ENCODE peak calls at places on chromosomes 6 and 20, in seven cellular contexts. K is neural progenitor cell; H is breast epithelium; G is astrocyte; I is IMR-90; L is nephron progenitor cell; X is CD4-positive, alpha-beta T cell. F is an unnamed sample.

GRCh38 chr6:31467151-31467550 is 30.8 kb upstream of the MICB start:
- DNase-seq in K (peak; percentile 33), H (no peak), G (no peak), I (no peak), L (peak; percentile 25), X (no peak), F (no peak)

GRCh38 chr20:13794667-13795066 is 9.8 kb downstream of the NDUFAF5 start:
- DNase-seq in K (no peak), H (no peak), G (no peak), I (no peak), L (no peak), X (no peak), F (no peak)

GRCh38 chr6:142856857-142857608 is 87.9 kb downstream of the HIVEP2 start:
- DNase-seq in K (no peak), H (no peak), G (no peak), I (no peak), L (no peak), X (no peak), F (no peak)

GRCh38 chr6:139625081-139625939 is 250.9 kb upstream of the CITED2 start:
- DNase-seq in K (no peak), H (no peak), G (no peak), I (no peak), L (no peak), X (no peak), F (no peak)

GRCh38 chr6:62236784-62237183 is 49.2 kb downstream of the KHDRBS2 start:
- DNase-seq in K (no peak), H (no peak), G (no peak), I (no peak), L (no peak), X (no peak), F (no peak)

GRCh38 chr6:79812195-79812594 is 135.2 kb downstream of the ELOVL4 start:
- DNase-seq in K (no peak), H (no peak), G (no peak), I (no peak), L (no peak), X (no peak), F (no peak)

GRCh38 chr6:95593025-95593424 is 15.7 kb downstream of the MANEA start:
- DNase-seq in K (no peak), H (no peak), G (no peak), I (no peak), L (no peak), X (no peak), F (no peak)

GRCh38 chr6:2999005-2999620 is 581 bp upstream of the NQO2 start:
- DNase-seq in K (no peak), H (no peak), G (peak; percentile 53), I (peak; percentile 78), L (no peak), X (no peak), F (peak; percentile 88)

GRCh38 chr6:48061630-48062029 is 49.4 kb downstream of the PTCHD4 start:
- DNase-seq in K (no peak), H (no peak), G (peak; percentile 35), I (peak; percentile 12), L (no peak), X (no peak), F (peak; percentile 22)

GRCh38 chr6:157184202-157185015 is 138.9 kb downstream of the TMEM242 start:
- DNase-seq in K (peak; percentile 80), H (peak; percentile 75), G (peak; percentile 23), I (peak; percentile 56), L (peak; percentile 70), X (peak; percentile 43), F (peak; percentile 71)
- TF ChIP-seq CTCF in K (peak; percentile 99), H (peak; percentile 82), G (peak; percentile 89), I (peak; percentile 89), L (peak; percentile 87), X (peak; percentile 63), F (peak; percentile 98)

GRCh38 chr20:38222923-38223742 is 37.4 kb downstream of the KIAA1755 start:
- DNase-seq in K (no peak), H (no peak), G (no peak), I (no peak), L (no peak), X (no peak), F (no peak)
- TF ChIP-seq CTCF in K (no peak), H (no peak), G (no peak), I (no peak), L (no peak), X (peak; percentile 16), F (no peak)

DNA sequence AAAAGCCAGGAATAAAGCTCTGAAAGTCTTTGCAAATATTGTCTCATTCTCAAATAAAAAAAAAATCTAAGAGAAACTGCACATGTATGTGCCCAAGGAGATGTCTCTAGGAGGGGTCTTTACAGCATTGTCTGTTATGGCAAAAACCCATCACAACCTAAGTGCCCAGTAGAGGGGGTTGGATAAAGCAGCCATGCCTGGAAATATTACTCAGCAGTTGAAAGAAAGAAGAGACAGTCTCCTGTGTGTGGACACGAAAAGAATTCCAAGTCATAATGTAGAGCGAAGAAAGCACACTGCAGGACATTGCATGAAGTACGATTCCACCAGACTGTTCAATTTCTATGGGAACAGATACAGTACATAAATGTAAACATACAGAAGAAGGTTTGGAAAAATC is 7.3 kb upstream of the TGM2 start:
- DNase-seq in K (no peak), H (no peak), G (no peak), I (peak; percentile 59), L (no peak), X (no peak), F (peak; percentile 60)
- TF ChIP-seq CTCF in K (no peak), H (no peak), G (peak; percentile 35), I (peak; percentile 47), L (no peak), X (no peak), F (peak; percentile 56)

DNA sequence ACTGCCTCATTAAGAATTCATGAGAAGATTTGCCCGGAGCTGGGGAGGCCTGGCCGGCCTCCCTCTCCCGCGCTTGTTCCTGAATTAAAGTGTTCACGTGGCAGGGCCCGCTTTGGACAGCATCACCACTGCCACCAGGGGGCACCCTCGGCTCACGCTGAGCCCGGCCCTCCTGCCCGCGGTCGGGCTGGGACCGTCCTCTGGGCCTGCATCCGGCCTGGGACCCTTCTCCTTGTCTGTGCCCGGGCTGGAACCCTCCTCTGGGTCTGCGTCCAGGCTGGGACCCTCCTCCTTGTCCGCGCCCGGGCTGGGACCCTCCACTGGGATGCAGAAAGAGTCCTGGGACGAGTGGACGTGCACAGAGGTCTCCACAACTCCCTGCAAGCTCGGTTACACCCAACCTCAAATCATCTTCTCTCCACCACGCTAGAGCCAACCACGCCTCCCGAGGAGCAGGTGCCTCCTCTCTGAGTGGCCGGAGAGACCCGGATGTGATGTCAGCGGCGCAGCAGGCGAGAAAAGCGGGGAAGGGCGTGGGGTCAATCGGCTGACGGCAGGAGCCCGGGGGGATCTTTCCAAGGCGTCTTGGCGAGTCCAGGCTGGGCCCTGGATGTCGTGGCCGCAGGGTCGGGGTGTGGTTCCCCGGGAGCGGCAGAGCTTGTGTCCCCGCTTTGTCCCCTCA is 50.9 kb upstream of the DACT2 start:
- DNase-seq in K (peak; percentile 84), H (peak; percentile 80), G (no peak), I (no peak), L (peak; percentile 89), X (peak; percentile 54), F (peak; percentile 41)
- TF ChIP-seq CTCF in K (peak; percentile 88), H (peak; percentile 79), G (peak; percentile 29), I (no peak), L (peak; percentile 95), X (peak; percentile 66), F (peak; percentile 71)

DNA sequence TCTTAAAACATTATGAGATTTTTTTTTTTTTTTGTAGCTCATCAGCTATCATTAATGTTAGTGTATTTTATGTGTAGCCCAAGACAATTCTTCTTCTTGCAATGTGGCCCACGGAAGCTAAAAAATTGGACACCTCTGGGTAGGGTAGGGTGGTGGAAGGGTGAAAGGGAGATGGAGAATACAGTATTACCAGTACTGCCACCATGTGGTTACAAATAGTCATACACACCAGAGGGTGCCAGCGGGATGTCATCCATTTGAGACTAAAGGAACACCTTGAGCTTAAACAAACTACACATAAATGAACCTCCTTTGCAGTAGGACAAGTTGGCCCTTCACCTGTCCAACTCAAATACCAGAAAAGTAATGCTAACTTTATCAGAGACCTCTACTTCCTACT is 601.9 kb downstream of the HTR1B start:
- DNase-seq in K (peak; percentile 65), H (no peak), G (no peak), I (no peak), L (peak; percentile 23), X (no peak), F (peak; percentile 28)
- TF ChIP-seq CTCF in K (peak; percentile 57), H (no peak), G (peak; percentile 6), I (peak; percentile 11), L (peak; percentile 37), X (no peak), F (peak; percentile 50)

DNA sequence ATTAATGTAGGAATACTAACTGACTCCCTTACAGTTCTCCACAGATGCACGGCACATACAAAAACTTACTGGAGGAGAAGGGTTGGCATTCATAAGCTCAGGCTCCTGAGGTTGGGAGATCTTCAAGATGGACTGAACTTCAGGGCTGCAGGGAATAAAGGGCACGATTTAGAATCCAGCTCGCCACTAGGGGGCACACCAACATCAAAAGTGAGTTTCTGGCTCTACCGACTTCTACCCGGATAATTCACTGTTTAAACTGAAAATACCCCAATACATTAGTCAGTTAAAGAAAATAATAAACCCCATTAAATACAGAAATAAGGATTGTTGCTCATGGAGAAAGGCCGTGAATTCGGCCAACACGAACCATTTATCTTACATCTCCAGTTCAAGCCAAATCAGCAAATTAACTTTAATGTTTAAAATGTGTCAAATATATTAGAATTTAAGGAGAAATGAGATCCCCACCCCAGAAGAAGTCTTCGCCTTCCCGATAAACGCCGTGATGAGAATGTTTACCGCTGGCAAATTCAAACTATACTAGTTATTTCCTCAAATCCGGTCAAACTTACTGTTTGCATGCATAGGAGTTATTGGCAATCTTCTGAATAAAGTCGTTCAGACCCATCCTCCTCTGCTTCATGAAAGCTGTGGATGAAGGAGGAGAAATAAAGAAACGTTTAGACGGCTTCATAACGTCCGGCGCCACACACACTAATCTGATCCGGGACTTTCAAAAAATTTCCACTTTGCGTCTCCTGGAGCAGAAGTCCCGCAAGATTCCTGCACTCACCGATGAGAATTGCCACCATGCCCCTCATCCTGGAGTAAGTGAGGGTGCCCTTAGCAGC is 121.7 kb upstream of the SLC2A12 start:
- DNase-seq in K (peak; percentile 87), H (peak; percentile 78), G (peak; percentile 69), I (peak; percentile 83), L (peak; percentile 92), X (peak; percentile 89), F (peak; percentile 92)
- TF ChIP-seq CTCF in K (peak; percentile 94), H (peak; percentile 91), G (peak; percentile 92), I (peak; percentile 79), L (peak; percentile 86), X (peak; percentile 93), F (peak; percentile 86)

GRCh38 chr6:15443119-15443518 is 197.2 kb downstream of the JARID2 start:
- DNase-seq in K (no peak), H (no peak), G (peak; percentile 92), I (peak; percentile 94), L (no peak), X (no peak), F (peak; percentile 88)
- TF ChIP-seq CTCF in K (no peak), H (no peak), G (no peak), I (peak; percentile 3), L (no peak), X (no peak), F (no peak)